ENCODE peak calls at places on chromosome 13, in six cellular contexts. Z is GM23338; P is CD8-positive, alpha-beta memory T cell; V is stimulated activated CD4-positive, alpha-beta T cell treated with anti-CD3 and anti-CD28 coated beads, Interleukin-2, amount 100 ng/mL, for 48 hours; K is AG09319; F is activated CD4-positive, alpha-beta memory T cell treated with anti-CD3 and anti-CD28 coated beads for 36 hours. Y is an unnamed sample.

GRCh38 chr13:107842562-107843180 is 372.7 kb downstream of the LIG4 start:
- DNase-seq in Z (no peak), P (no peak), V (no peak), K (no peak), F (no peak), Y (no peak)

GRCh38 chr13:45518525-45519235 is 53.9 kb downstream of the COG3 start:
- DNase-seq in Z (no peak), P (no peak), V (no peak), K (no peak), F (peak), Y (no peak)

GRCh38 chr13:101303512-101303911 is 112.8 kb downstream of the NALCN start:
- DNase-seq in Z (no peak), P (no peak), V (no peak), K (no peak), F (no peak), Y (no peak)

GRCh38 chr13:64938660-64939059 is 2291.5 kb downstream of the PCDH9 start:
- DNase-seq in Z (no peak), P (no peak), V (no peak), K (no peak), F (no peak), Y (no peak)

GRCh38 chr13:109938255-109938936 is 152.0 kb upstream of the IRS2 start:
- DNase-seq in Z (no peak), P (no peak), V (no peak), K (no peak), F (no peak), Y (no peak)

GRCh38 chr13:111531505-111531904 is 211.1 kb downstream of the TEX29 start:
- DNase-seq in Z (no peak), P (no peak), V (no peak), K (no peak), F (no peak), Y (no peak)

GRCh38 chr13:49655906-49656305 is 27.6 kb downstream of the ARL11 start:
- DNase-seq in Z (no peak), P (no peak), V (no peak), K (no peak), F (no peak), Y (no peak)

GRCh38 chr13:85653681-85654080 is 145.5 kb downstream of the SLITRK6 start:
- DNase-seq in Z (no peak), P (no peak), V (no peak), K (no peak), F (no peak), Y (no peak)

GRCh38 chr13:22848539-22849052 is 332.2 kb upstream of the SGCG start:
- DNase-seq in Z (peak), P (no peak), V (no peak), K (no peak), F (no peak), Y (no peak)

GRCh38 chr13:29914591-29914990 is 64.2 kb upstream of the UBL3 start:
- DNase-seq in Z (no peak), P (no peak), V (no peak), K (no peak), F (no peak), Y (no peak)

GRCh38 chr13:99442273-99442895 is 58.9 kb upstream of the TM9SF2 start:
- DNase-seq in Z (peak), P (peak), V (peak), K (no peak), F (peak), Y (no peak)

GRCh38 chr13:102566513-102566912 is 30.3 kb upstream of the TPP2 start:
- DNase-seq in Z (no peak), P (no peak), V (no peak), K (no peak), F (no peak), Y (no peak)

GRCh38 chr13:112105244-112105681 is 38.3 kb downstream of the SOX1 start:
- DNase-seq in Z (peak), P (no peak), V (no peak), K (no peak), F (no peak), Y (no peak)

GRCh38 chr13:78601124-78601885 is 2.0 kb downstream of the POU4F1 start:
- DNase-seq in Z (peak), P (no peak), V (no peak), K (no peak), F (peak), Y (no peak)

GRCh38 chr13:30872685-30873443 is 33.2 kb upstream of the MEDAG start:
- DNase-seq in Z (peak), P (no peak), V (no peak), K (peak), F (no peak), Y (no peak)

GRCh38 chr13:30697177-30697953 is 38.0 kb upstream of the ALOX5AP start:
- DNase-seq in Z (no peak), P (no peak), V (no peak), K (no peak), F (no peak), Y (no peak)

Y was measured in HS-27A.